ENCODE peak calls at places on chromosomes 6 and 20, in seven cellular contexts. One of them, this sample, is unnamed.
A peak's percentile ranks its signal among the peaks of the same experiment; 100 is the strongest.

GRCh38 chr6:150713876-150714275 is 114.2 kb downstream of the PLEKHG1 start:
- DNase-seq in cardiac fibroblast: no peak
- DNase-seq in Panc1: no peak
- DNase-seq in AG08396: no peak
- DNase-seq in bronchial epithelial cell: no peak
- DNase-seq in globus pallidus: no peak
- DNase-seq in RKO: no peak
- DNase-seq in this sample: no peak

GRCh38 chr6:14315353-14315752 is 197.8 kb downstream of the CD83 start:
- DNase-seq in cardiac fibroblast: no peak
- DNase-seq in RKO: no peak
- DNase-seq in AG08396: no peak
- DNase-seq in bronchial epithelial cell: no peak
- DNase-seq in Panc1: no peak
- DNase-seq in globus pallidus: no peak
- DNase-seq in this sample: no peak

GRCh38 chr6:35751594-35751993 is 14.8 kb downstream of the ARMC12 start:
- DNase-seq in Panc1: no peak
- DNase-seq in globus pallidus: no peak
- DNase-seq in cardiac fibroblast: no peak
- DNase-seq in AG08396: no peak
- DNase-seq in bronchial epithelial cell: no peak
- DNase-seq in RKO: no peak
- DNase-seq in this sample: no peak

GRCh38 chr6:129543981-129544380 is 166.0 kb downstream of the ARHGAP18 start:
- DNase-seq in AG08396: no peak
- DNase-seq in globus pallidus: no peak
- DNase-seq in Panc1: no peak
- DNase-seq in bronchial epithelial cell: peak; percentile 21
- DNase-seq in RKO: no peak
- DNase-seq in cardiac fibroblast: peak; percentile 58
- DNase-seq in this sample: no peak

GRCh38 chr20:50747275-50747674 is 15.9 kb downstream of the PARD6B start:
- DNase-seq in bronchial epithelial cell: no peak
- DNase-seq in cardiac fibroblast: no peak
- DNase-seq in AG08396: no peak
- DNase-seq in globus pallidus: no peak
- DNase-seq in RKO: no peak
- DNase-seq in Panc1: no peak
- DNase-seq in this sample: no peak

GRCh38 chr20:11676618-11677289 is 240.9 kb upstream of the BTBD3 start:
- DNase-seq in AG08396: peak; percentile 64
- DNase-seq in RKO: peak; percentile 69
- DNase-seq in Panc1: peak; percentile 8
- DNase-seq in bronchial epithelial cell: peak; percentile 35
- DNase-seq in cardiac fibroblast: peak; percentile 64
- DNase-seq in globus pallidus: peak; percentile 61
- DNase-seq in this sample: no peak

GRCh38 chr6:52162940-52163908 is 23.0 kb upstream of the IL17A start:
- DNase-seq in bronchial epithelial cell: peak; percentile 64
- DNase-seq in AG08396: no peak
- DNase-seq in cardiac fibroblast: peak; percentile 42
- DNase-seq in RKO: peak; percentile 72
- DNase-seq in Panc1: peak; percentile 47
- DNase-seq in globus pallidus: no peak
- DNase-seq in this sample: peak; percentile 41

GRCh38 chr6:119602215-119603178 is 252.9 kb upstream of the MAN1A1 start:
- DNase-seq in AG08396: peak; percentile 18
- DNase-seq in Panc1: no peak
- DNase-seq in bronchial epithelial cell: peak; percentile 90
- DNase-seq in RKO: peak; percentile 36
- DNase-seq in cardiac fibroblast: peak; percentile 79
- DNase-seq in globus pallidus: no peak
- DNase-seq in this sample: no peak

GRCh38 chr6:136014454-136015421 is 163.2 kb downstream of the PDE7B start:
- DNase-seq in AG08396: peak; percentile 79
- DNase-seq in Panc1: no peak
- DNase-seq in globus pallidus: no peak
- DNase-seq in RKO: peak; percentile 43
- DNase-seq in bronchial epithelial cell: peak; percentile 22
- DNase-seq in cardiac fibroblast: peak; percentile 100
- DNase-seq in this sample: peak; percentile 95

GRCh38 chr6:135212020-135212806 is 31.1 kb downstream of the MYB start:
- DNase-seq in Panc1: no peak
- DNase-seq in globus pallidus: no peak
- DNase-seq in cardiac fibroblast: no peak
- DNase-seq in AG08396: peak; percentile 19
- DNase-seq in bronchial epithelial cell: peak; percentile 62
- DNase-seq in RKO: peak; percentile 2
- DNase-seq in this sample: no peak